ENCODE peak calls at places on chromosomes 11 and 22, in five cellular contexts. One of them, this sample, is unnamed.

GRCh38 chr11:66172146-66172545 is 96.3 kb upstream of the RAB1B start:
- DNase-seq in amygdala: no peak
- DNase-seq in adrenal gland: no peak
- DNase-seq in central memory CD8-positive, alpha-beta T cell: no peak
- DNase-seq in NCI-H1092 treated with DMSO at 0.1 percent for 48 hours: no peak
- DNase-seq in this sample: no peak

GRCh38 chr11:25309818-25310217 is 813.0 kb downstream of the LUZP2 start:
- DNase-seq in NCI-H1092 treated with DMSO at 0.1 percent for 48 hours: no peak
- DNase-seq in central memory CD8-positive, alpha-beta T cell: no peak
- DNase-seq in amygdala: no peak
- DNase-seq in adrenal gland: no peak
- DNase-seq in this sample: no peak

GRCh38 chr11:65130631-65131416 is 3.5 kb downstream of the SYVN1 start:
- DNase-seq in central memory CD8-positive, alpha-beta T cell: no peak
- DNase-seq in NCI-H1092 treated with DMSO at 0.1 percent for 48 hours: no peak
- DNase-seq in amygdala: no peak
- DNase-seq in adrenal gland: no peak
- DNase-seq in this sample: no peak

GRCh38 chr22:43050995-43051394 is 36.0 kb upstream of the PACSIN2 start:
- DNase-seq in adrenal gland: no peak
- DNase-seq in central memory CD8-positive, alpha-beta T cell: no peak
- DNase-seq in NCI-H1092 treated with DMSO at 0.1 percent for 48 hours: no peak
- DNase-seq in amygdala: no peak
- DNase-seq in this sample: no peak

GRCh38 chr11:120139316-120140069 is 1.6 kb upstream of the TRIM29 start:
- DNase-seq in adrenal gland: no peak
- DNase-seq in central memory CD8-positive, alpha-beta T cell: peak
- DNase-seq in amygdala: no peak
- DNase-seq in NCI-H1092 treated with DMSO at 0.1 percent for 48 hours: no peak
- DNase-seq in this sample: no peak

GRCh38 chr22:19750666-19751490 is 9.7 kb upstream of the TBX1 start:
- DNase-seq in NCI-H1092 treated with DMSO at 0.1 percent for 48 hours: no peak
- DNase-seq in central memory CD8-positive, alpha-beta T cell: no peak
- DNase-seq in adrenal gland: no peak
- DNase-seq in amygdala: no peak
- DNase-seq in this sample: no peak

GRCh38 chr11:30876656-30877371 is 290.7 kb upstream of the MPPED2 start:
- DNase-seq in amygdala: no peak
- DNase-seq in adrenal gland: no peak
- DNase-seq in central memory CD8-positive, alpha-beta T cell: no peak
- DNase-seq in NCI-H1092 treated with DMSO at 0.1 percent for 48 hours: peak
- DNase-seq in this sample: no peak

GRCh38 chr11:74541466-74541865 is 47.9 kb upstream of the LIPT2 start:
- DNase-seq in amygdala: no peak
- DNase-seq in NCI-H1092 treated with DMSO at 0.1 percent for 48 hours: no peak
- DNase-seq in central memory CD8-positive, alpha-beta T cell: no peak
- DNase-seq in adrenal gland: no peak
- DNase-seq in this sample: no peak

GRCh38 chr11:86484164-86484794 is 109.6 kb downstream of the CCDC81 start:
- DNase-seq in amygdala: no peak
- DNase-seq in central memory CD8-positive, alpha-beta T cell: no peak
- DNase-seq in adrenal gland: peak
- DNase-seq in NCI-H1092 treated with DMSO at 0.1 percent for 48 hours: no peak
- DNase-seq in this sample: peak

GRCh38 chr11:34667810-34668582 is 47.1 kb downstream of the EHF start:
- DNase-seq in adrenal gland: no peak
- DNase-seq in amygdala: no peak
- DNase-seq in central memory CD8-positive, alpha-beta T cell: no peak
- DNase-seq in NCI-H1092 treated with DMSO at 0.1 percent for 48 hours: peak
- DNase-seq in this sample: no peak

GRCh38 chr11:5611627-5612026 is 13.2 kb upstream of the TRIM34 start:
- DNase-seq in amygdala: no peak
- DNase-seq in NCI-H1092 treated with DMSO at 0.1 percent for 48 hours: no peak
- DNase-seq in central memory CD8-positive, alpha-beta T cell: no peak
- DNase-seq in adrenal gland: no peak
- DNase-seq in this sample: no peak

GRCh38 chr11:75518771-75519653 is 6.7 kb downstream of the GDPD5 start:
- DNase-seq in adrenal gland: no peak
- DNase-seq in NCI-H1092 treated with DMSO at 0.1 percent for 48 hours: no peak
- DNase-seq in central memory CD8-positive, alpha-beta T cell: no peak
- DNase-seq in amygdala: no peak
- DNase-seq in this sample: no peak